ENCODE peak calls at places on chromosomes 3 and 15, in seven cellular contexts. X, L, Y, R, E, Z and I are unnamed samples. For H3K36me3, the result is how much of the 10 kb centered on the place peaks cover.

GRCh38 chr3:189132125-189132744 is 39.5 kb upstream of the TPRG1 start:
- DNase-seq in X (peak), L (peak), Y (peak), R (peak), E (peak), Z (peak), I (peak)

GRCh38 chr3:127753898-127754410 is 68.4 kb downstream of the MGLL start:
- DNase-seq in X (no peak), L (no peak), Y (no peak), R (no peak), E (no peak), Z (no peak), I (no peak)

GRCh38 chr3:16604433-16604832 is 790 bp downstream of the DAZL start:
- DNase-seq in X (no peak), L (no peak), Y (no peak), R (no peak), E (no peak), Z (no peak), I (no peak)

GRCh38 chr3:32423534-32423933 is 31.9 kb downstream of the CMTM7 start:
- DNase-seq in X (no peak), L (no peak), Y (no peak), R (no peak), E (no peak), Z (no peak), I (no peak)

GRCh38 chr3:69212411-69213160 is 90.2 kb upstream of the LMOD3 start:
- DNase-seq in X (no peak), L (peak), Y (no peak), R (no peak), E (peak), Z (no peak), I (no peak)

GRCh38 chr3:142087676-142088075 is 61.7 kb downstream of the TFDP2 start:
- DNase-seq in X (no peak), L (peak), Y (no peak), R (no peak), E (peak), Z (no peak), I (no peak)

GRCh38 chr3:125236331-125236903 is 23.9 kb upstream of the SLC12A8 start:
- DNase-seq in X (no peak), L (peak), Y (no peak), R (no peak), E (peak), Z (no peak), I (no peak)

GRCh38 chr3:186283096-186283495 is 78.9 kb downstream of the DGKG start:
- DNase-seq in X (no peak), L (peak), Y (no peak), R (no peak), E (no peak), Z (no peak), I (no peak)

GRCh38 chr3:107220538-107220937 is 156.7 kb upstream of the CCDC54 start:
- DNase-seq in X (no peak), L (no peak), Y (no peak), R (no peak), E (no peak), Z (no peak), I (no peak)

GRCh38 chr3:123419156-123419849 is 29.6 kb downstream of the ADCY5 start:
- DNase-seq in X (no peak), L (no peak), Y (no peak), R (no peak), E (no peak), Z (no peak), I (no peak)

GRCh38 chr3:122679467-122680291 is 960 bp upstream of the PARP14 start:
- DNase-seq in X (peak), L (peak), Y (peak), R (peak), E (no peak), Z (peak), I (peak)

GRCh38 chr3:128079823-128080222 is 27.6 kb downstream of the SEC61A1 start:
- DNase-seq in X (no peak), L (no peak), Y (no peak), R (no peak), E (no peak), Z (no peak), I (no peak)

GRCh38 chr15:41882689-41883483 is 11.0 kb downstream of the SPTBN5 start:
- DNase-seq in X (peak), L (no peak), Y (no peak), R (no peak), E (no peak), Z (no peak), I (no peak)

GRCh38 chr3:114899186-114899931 is 247.7 kb downstream of the ZBTB20 start:
- DNase-seq in X (peak), L (no peak), Y (no peak), R (no peak), E (no peak), Z (no peak), I (no peak)

GRCh38 chr15:68299436-68299835 is 21.9 kb downstream of the FEM1B start:
- DNase-seq in X (no peak), L (peak), Y (no peak), R (no peak), E (no peak), Z (no peak), I (no peak)

GRCh38 chr15:49242820-49243219 is 72.8 kb downstream of the GALK2 start:
- DNase-seq in X (no peak), L (peak), Y (no peak), R (peak), E (peak), Z (no peak), I (no peak)

GRCh38 chr3:120348981-120349818 is at the start of gene LRRC58:
- DNase-seq in X (peak), L (peak), Y (peak), R (peak), E (peak), Z (peak), I (peak)

GRCh38 chr3:2099028-2099671 is 484 bp downstream of the CNTN4 start:
- DNase-seq in X (peak), L (peak), Y (no peak), R (peak), E (no peak), Z (no peak), I (no peak)

GRCh38 chr3:1195922-1196321 is 103.1 kb downstream of the CNTN6 start:
- DNase-seq in X (no peak), L (peak), Y (no peak), R (no peak), E (peak), Z (no peak), I (no peak)

GRCh38 chr3:22297436-22297835 is 546.4 kb upstream of the ZNF385D start:
- DNase-seq in X (no peak), L (no peak), Y (no peak), R (no peak), E (peak), Z (no peak), I (no peak)

GRCh38 chr3:11575964-11576363 is 67.8 kb downstream of the VGLL4 start:
- DNase-seq in X (no peak), L (no peak), Y (no peak), R (no peak), E (no peak), Z (no peak), I (no peak)

GRCh38 chr3:11570789-11571495 is 72.8 kb downstream of the VGLL4 start:
- DNase-seq in X (no peak), L (peak), Y (no peak), R (peak), E (no peak), Z (no peak), I (no peak)

GRCh38 chr3:11578169-11578568 is 65.5 kb downstream of the VGLL4 start:
- DNase-seq in X (no peak), L (no peak), Y (no peak), R (no peak), E (no peak), Z (no peak), I (peak)

GRCh38 chr3:11576453-11576852 is 67.3 kb downstream of the VGLL4 start:
- DNase-seq in X (no peak), L (peak), Y (no peak), R (peak), E (no peak), Z (no peak), I (no peak)

DNA sequence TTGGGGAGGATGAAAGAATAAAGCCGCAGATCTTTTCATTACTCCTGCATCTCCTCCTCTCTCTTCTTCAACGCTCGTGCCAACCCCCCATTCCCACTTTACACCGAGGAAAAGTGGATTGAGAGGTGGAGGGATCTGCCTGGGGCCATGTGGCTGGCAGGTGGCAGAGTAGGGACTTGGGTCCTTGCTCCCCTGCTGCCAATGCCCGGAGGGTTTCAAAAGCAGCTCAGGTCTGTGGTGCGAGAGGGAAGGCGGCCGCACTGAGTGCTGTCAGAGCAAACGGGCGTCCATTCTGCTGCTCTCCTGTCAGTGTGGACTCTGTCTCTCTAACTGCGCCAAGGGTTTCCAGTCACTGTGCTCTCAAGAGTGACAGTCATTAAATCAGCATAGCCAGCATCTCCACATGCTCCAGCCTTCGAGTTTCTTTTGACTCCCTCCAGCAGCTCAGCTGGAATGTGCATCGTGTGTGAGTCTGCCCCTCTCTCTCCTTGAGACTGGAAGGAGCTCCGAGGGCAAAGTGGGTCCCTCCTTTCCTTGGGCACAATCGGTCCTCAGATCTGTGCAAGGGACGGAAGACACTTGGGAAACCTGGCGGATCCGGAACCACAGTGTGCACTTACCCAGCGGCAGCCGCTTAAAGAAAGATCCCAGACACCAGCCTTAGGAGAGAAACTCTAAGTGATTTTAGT is 68.6 kb downstream of the VGLL4 start:
- DNase-seq in X (no peak), L (no peak), Y (no peak), R (no peak), E (no peak), Z (no peak), I (no peak)
- H3K27ac ChIP-seq in X (no peak), L (no peak), Y (no peak), R (no peak), E (no peak), Z (no peak), I (no peak)

DNA sequence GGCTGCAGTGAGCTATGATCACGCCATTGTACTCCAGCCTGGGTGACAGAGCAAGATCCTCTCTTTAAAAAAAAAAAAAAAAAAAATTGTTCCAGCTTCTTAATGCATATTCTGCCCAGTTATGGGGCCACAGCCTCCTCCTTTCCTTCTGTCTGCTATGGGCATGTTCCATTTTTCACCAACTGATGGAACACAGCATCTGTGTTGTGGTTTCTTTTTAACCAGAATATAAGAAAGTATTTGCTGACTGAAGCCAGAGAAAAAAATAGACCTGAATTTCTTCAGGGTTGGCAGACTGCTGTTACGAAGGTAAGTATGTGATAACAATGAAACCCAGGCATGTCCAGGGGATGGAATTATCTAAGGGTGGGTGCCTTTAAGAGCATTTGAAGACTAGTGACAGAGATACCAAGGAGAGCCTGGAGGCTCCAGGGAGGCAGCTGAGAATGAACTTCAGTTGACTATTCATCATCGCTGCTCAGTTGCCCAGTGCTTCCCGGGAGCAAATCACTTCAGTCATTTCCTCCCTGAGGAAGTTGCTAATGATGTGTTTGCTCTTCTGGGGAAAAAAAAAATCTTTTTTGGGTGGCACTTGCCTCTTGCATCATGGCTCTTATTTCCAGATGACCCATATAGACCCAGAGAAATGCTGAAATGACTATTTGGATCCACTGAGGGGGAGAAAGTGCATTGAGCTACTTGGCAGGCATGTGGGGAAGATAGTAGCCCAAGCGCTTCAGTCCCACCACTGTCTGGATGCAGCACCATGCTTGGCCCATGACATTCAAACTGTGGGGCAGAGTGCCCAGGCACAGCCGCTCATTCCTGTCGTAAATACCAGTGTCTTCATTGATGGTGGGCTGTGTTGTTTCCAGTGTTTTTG is 14.5 kb downstream of the NCBP2 start:
- DNase-seq in X (no peak), L (peak), Y (no peak), R (no peak), E (no peak), Z (no peak), I (no peak)
- H3K36me3 ChIP-seq in X (under half), L (under half), Y (under half), R (under half), E (under half), Z (under half), I (under half)

GRCh38 chr3:112654492-112654891 is 13.5 kb upstream of the CCDC80 start:
- DNase-seq in X (no peak), L (peak), Y (no peak), R (no peak), E (no peak), Z (no peak), I (no peak)
- H3K27ac ChIP-seq in X (no peak), L (peak), Y (peak), R (peak), E (peak), Z (no peak), I (no peak)

DNA sequence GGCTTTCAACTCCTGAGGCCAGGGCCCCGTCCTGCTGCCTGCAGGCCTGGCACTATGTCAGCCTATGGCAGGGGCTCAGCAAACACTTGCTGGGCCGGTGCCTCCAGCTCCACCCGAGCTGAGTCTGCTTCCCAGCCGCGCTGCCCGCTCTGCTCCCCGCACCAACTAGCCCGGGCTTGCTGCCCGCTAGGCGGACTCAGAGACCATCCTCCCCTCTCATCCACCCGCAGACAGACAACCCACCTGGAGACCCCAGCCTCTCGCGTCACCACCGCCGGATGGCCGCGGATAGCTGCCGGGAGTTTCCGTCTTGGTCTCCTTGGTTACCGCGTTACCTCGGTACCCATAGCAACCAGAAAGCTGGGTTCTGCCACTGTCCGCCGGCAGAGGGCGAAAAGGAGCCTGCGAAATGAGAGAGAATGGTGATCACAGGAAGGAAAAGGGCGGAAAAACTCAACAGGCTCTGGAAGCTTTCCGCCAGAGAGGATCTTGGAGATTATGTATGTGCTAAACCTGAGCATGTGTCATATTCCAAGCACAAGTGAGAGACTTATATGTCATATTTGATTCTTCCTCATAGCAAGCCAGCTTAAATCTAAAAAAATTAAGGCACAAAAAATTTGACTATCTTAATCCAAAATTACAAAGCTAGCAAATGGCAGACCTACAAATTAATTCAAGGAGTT is at the start of gene ZBBX:
- DNase-seq in X (peak), L (peak), Y (peak), R (peak), E (peak), Z (peak), I (peak)
- H3K36me3 ChIP-seq in X (under half), L (under half), Y (under half), R (under half), E (under half), Z (under half), I (under half)

GRCh38 chr3:13338231-13338630 is 81.9 kb downstream of the NUP210 start:
- DNase-seq in X (no peak), L (peak), Y (no peak), R (no peak), E (no peak), Z (no peak), I (no peak)
- H3K27ac ChIP-seq in X (no peak), L (no peak), Y (peak), R (no peak), E (no peak), Z (no peak), I (no peak)